ENCODE peak calls at places on chromosomes 2 and 18, in ten cellular contexts. One of them, this sample, is unnamed.
A peak's percentile ranks its signal among the peaks of the same experiment; 100 is the strongest.

GRCh38 chr18:12271376-12272235 is 17.4 kb downstream of the CIDEA start:
- DNase-seq in fibroblast of lung: peak; percentile 73
- DNase-seq in hepatocyte: peak; percentile 91
- DNase-seq in astrocyte of the spinal cord: peak; percentile 88
- DNase-seq in upper lobe of right lung: peak; percentile 85
- DNase-seq in GM23338: peak; percentile 91
- DNase-seq in CD8-positive, alpha-beta T cell: peak; percentile 41
- DNase-seq in spleen: no peak
- DNase-seq in HFF-Myc: no peak
- DNase-seq in transverse colon: peak; percentile 82
- DNase-seq in this sample: peak; percentile 88

GRCh38 chr2:5121677-5122076 is 570.5 kb upstream of the SOX11 start:
- DNase-seq in hepatocyte: peak; percentile 52
- DNase-seq in HFF-Myc: no peak
- DNase-seq in upper lobe of right lung: no peak
- DNase-seq in transverse colon: no peak
- DNase-seq in CD8-positive, alpha-beta T cell: no peak
- DNase-seq in astrocyte of the spinal cord: no peak
- DNase-seq in fibroblast of lung: no peak
- DNase-seq in GM23338: peak; percentile 23
- DNase-seq in spleen: no peak
- DNase-seq in this sample: peak; percentile 39

GRCh38 chr18:48790226-48790863 is 160.4 kb downstream of the SMAD7 start:
- DNase-seq in transverse colon: no peak
- DNase-seq in spleen: peak; percentile 77
- DNase-seq in upper lobe of right lung: peak; percentile 91
- DNase-seq in fibroblast of lung: no peak
- DNase-seq in HFF-Myc: no peak
- DNase-seq in GM23338: no peak
- DNase-seq in hepatocyte: no peak
- DNase-seq in CD8-positive, alpha-beta T cell: no peak
- DNase-seq in astrocyte of the spinal cord: peak; percentile 79
- DNase-seq in this sample: no peak

GRCh38 chr2:60880988-60881932 is at the start of gene REL:
- DNase-seq in GM23338: peak; percentile 95
- DNase-seq in hepatocyte: peak; percentile 97
- DNase-seq in HFF-Myc: peak; percentile 52
- DNase-seq in fibroblast of lung: peak; percentile 90
- DNase-seq in upper lobe of right lung: peak; percentile 97
- DNase-seq in CD8-positive, alpha-beta T cell: peak; percentile 86
- DNase-seq in astrocyte of the spinal cord: peak; percentile 90
- DNase-seq in spleen: peak; percentile 99
- DNase-seq in transverse colon: peak; percentile 95
- DNase-seq in this sample: peak; percentile 92

GRCh38 chr2:60958800-60959199 is 58.7 kb upstream of the PEX13 start:
- DNase-seq in CD8-positive, alpha-beta T cell: no peak
- DNase-seq in astrocyte of the spinal cord: peak; percentile 58
- DNase-seq in GM23338: no peak
- DNase-seq in spleen: no peak
- DNase-seq in hepatocyte: peak; percentile 12
- DNase-seq in upper lobe of right lung: no peak
- DNase-seq in transverse colon: no peak
- DNase-seq in fibroblast of lung: peak; percentile 74
- DNase-seq in HFF-Myc: no peak
- DNase-seq in this sample: no peak

GRCh38 chr2:85481818-85482777 is 56.9 kb upstream of the MAT2A start:
- DNase-seq in upper lobe of right lung: no peak
- DNase-seq in astrocyte of the spinal cord: no peak
- DNase-seq in spleen: no peak
- DNase-seq in HFF-Myc: no peak
- DNase-seq in transverse colon: no peak
- DNase-seq in hepatocyte: no peak
- DNase-seq in CD8-positive, alpha-beta T cell: no peak
- DNase-seq in fibroblast of lung: no peak
- DNase-seq in GM23338: no peak
- DNase-seq in this sample: no peak

GRCh38 chr2:207176245-207176644 is 10.5 kb upstream of the KLF7 start:
- DNase-seq in astrocyte of the spinal cord: no peak
- DNase-seq in hepatocyte: no peak
- DNase-seq in CD8-positive, alpha-beta T cell: no peak
- DNase-seq in transverse colon: no peak
- DNase-seq in HFF-Myc: no peak
- DNase-seq in spleen: no peak
- DNase-seq in GM23338: no peak
- DNase-seq in upper lobe of right lung: no peak
- DNase-seq in fibroblast of lung: no peak
- DNase-seq in this sample: no peak

GRCh38 chr2:195710407-195710806 is 53.4 kb downstream of the SLC39A10 start:
- DNase-seq in fibroblast of lung: peak; percentile 75
- DNase-seq in transverse colon: no peak
- DNase-seq in upper lobe of right lung: no peak
- DNase-seq in CD8-positive, alpha-beta T cell: no peak
- DNase-seq in HFF-Myc: peak; percentile 26
- DNase-seq in astrocyte of the spinal cord: peak; percentile 64
- DNase-seq in spleen: no peak
- DNase-seq in GM23338: no peak
- DNase-seq in hepatocyte: no peak
- DNase-seq in this sample: no peak

GRCh38 chr2:200966770-200967169 is 3.3 kb upstream of the ORC2 start:
- DNase-seq in upper lobe of right lung: no peak
- DNase-seq in CD8-positive, alpha-beta T cell: no peak
- DNase-seq in spleen: no peak
- DNase-seq in hepatocyte: no peak
- DNase-seq in transverse colon: no peak
- DNase-seq in astrocyte of the spinal cord: peak; percentile 80
- DNase-seq in fibroblast of lung: peak; percentile 72
- DNase-seq in HFF-Myc: peak; percentile 45
- DNase-seq in GM23338: no peak
- DNase-seq in this sample: no peak

GRCh38 chr2:200963129-200963917 is at the start of gene ORC2:
- DNase-seq in hepatocyte: peak; percentile 98
- DNase-seq in astrocyte of the spinal cord: peak; percentile 96
- DNase-seq in transverse colon: peak; percentile 96
- DNase-seq in CD8-positive, alpha-beta T cell: peak; percentile 93
- DNase-seq in HFF-Myc: peak; percentile 80
- DNase-seq in upper lobe of right lung: peak; percentile 96
- DNase-seq in spleen: peak; percentile 94
- DNase-seq in GM23338: peak; percentile 97
- DNase-seq in fibroblast of lung: peak; percentile 94
- DNase-seq in this sample: peak; percentile 96

GRCh38 chr2:200962821-200963128 is 685 bp downstream of the ORC2 start:
- DNase-seq in astrocyte of the spinal cord: no peak
- DNase-seq in upper lobe of right lung: no peak
- DNase-seq in fibroblast of lung: no peak
- DNase-seq in CD8-positive, alpha-beta T cell: no peak
- DNase-seq in hepatocyte: no peak
- DNase-seq in GM23338: no peak
- DNase-seq in HFF-Myc: no peak
- DNase-seq in spleen: no peak
- DNase-seq in transverse colon: no peak
- DNase-seq in this sample: no peak

GRCh38 chr2:200968162-200968561 is 4.7 kb upstream of the ORC2 start:
- DNase-seq in transverse colon: peak; percentile 23
- DNase-seq in fibroblast of lung: no peak
- DNase-seq in HFF-Myc: no peak
- DNase-seq in GM23338: no peak
- DNase-seq in upper lobe of right lung: no peak
- DNase-seq in astrocyte of the spinal cord: no peak
- DNase-seq in spleen: no peak
- DNase-seq in CD8-positive, alpha-beta T cell: no peak
- DNase-seq in hepatocyte: no peak
- DNase-seq in this sample: no peak

GRCh38 chr2:200964498-200964897 is 1.0 kb upstream of the ORC2 start:
- DNase-seq in fibroblast of lung: no peak
- DNase-seq in transverse colon: no peak
- DNase-seq in upper lobe of right lung: no peak
- DNase-seq in hepatocyte: no peak
- DNase-seq in astrocyte of the spinal cord: no peak
- DNase-seq in HFF-Myc: no peak
- DNase-seq in spleen: no peak
- DNase-seq in GM23338: no peak
- DNase-seq in CD8-positive, alpha-beta T cell: no peak
- DNase-seq in this sample: no peak
- H3K4me3 ChIP-seq in fibroblast of lung: peak overlapping the region; percentile 89
- H3K4me3 ChIP-seq in transverse colon: peak overlapping the region; percentile 53
- H3K4me3 ChIP-seq in upper lobe of right lung: peak overlapping the region; percentile 86
- H3K4me3 ChIP-seq in hepatocyte: peak overlapping the region; percentile 74
- H3K4me3 ChIP-seq in astrocyte of the spinal cord: peak overlapping the region; percentile 84
- H3K4me3 ChIP-seq in HFF-Myc: peak overlapping the region; percentile 92
- H3K4me3 ChIP-seq in spleen: peak overlapping the region; percentile 95
- H3K4me3 ChIP-seq in GM23338: peak overlapping the region; percentile 92
- H3K4me3 ChIP-seq in CD8-positive, alpha-beta T cell: peak overlapping the region; percentile 70
- H3K4me3 ChIP-seq in this sample: peak overlapping the region; percentile 64

DNA sequence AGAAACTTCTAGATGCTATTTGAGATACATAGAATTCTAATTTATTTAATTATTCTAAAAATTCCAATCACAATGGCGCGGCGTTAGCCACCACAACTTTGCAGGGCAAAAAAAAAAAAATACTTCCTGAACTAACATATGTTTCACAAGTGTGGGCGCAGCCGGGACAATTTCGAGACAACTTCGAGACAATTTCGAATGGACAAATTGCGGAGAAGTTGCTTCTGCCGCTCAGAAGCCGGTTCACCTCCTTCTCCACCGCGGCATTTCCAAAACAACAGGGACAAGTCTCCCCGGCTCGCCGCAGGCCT is 843 bp downstream of the PAX3 start:
- DNase-seq in fibroblast of lung: no peak
- DNase-seq in GM23338: no peak
- DNase-seq in HFF-Myc: no peak
- DNase-seq in astrocyte of the spinal cord: no peak
- DNase-seq in CD8-positive, alpha-beta T cell: no peak
- DNase-seq in upper lobe of right lung: no peak
- DNase-seq in spleen: no peak
- DNase-seq in hepatocyte: no peak
- DNase-seq in transverse colon: no peak
- DNase-seq in this sample: no peak
- H3K4me3 ChIP-seq in fibroblast of lung: no peak overlapping the region
- H3K4me3 ChIP-seq in GM23338: peak overlapping the region; percentile 53
- H3K4me3 ChIP-seq in HFF-Myc: peak overlapping the region; percentile 53
- H3K4me3 ChIP-seq in astrocyte of the spinal cord: peak overlapping the region; percentile 74
- H3K4me3 ChIP-seq in CD8-positive, alpha-beta T cell: no peak overlapping the region
- H3K4me3 ChIP-seq in upper lobe of right lung: no peak overlapping the region
- H3K4me3 ChIP-seq in spleen: no peak overlapping the region
- H3K4me3 ChIP-seq in hepatocyte: no peak overlapping the region
- H3K4me3 ChIP-seq in transverse colon: no peak overlapping the region
- H3K4me3 ChIP-seq in this sample: no peak overlapping the region

GRCh38 chr2:211161236-211161635 is 604.8 kb downstream of the CPS1 start:
- DNase-seq in transverse colon: no peak
- DNase-seq in GM23338: no peak
- DNase-seq in astrocyte of the spinal cord: peak; percentile 10
- DNase-seq in fibroblast of lung: peak; percentile 27
- DNase-seq in CD8-positive, alpha-beta T cell: no peak
- DNase-seq in upper lobe of right lung: no peak
- DNase-seq in spleen: no peak
- DNase-seq in hepatocyte: no peak
- DNase-seq in HFF-Myc: no peak
- DNase-seq in this sample: no peak

GRCh38 chr2:211157856-211158463 is 601.6 kb downstream of the CPS1 start:
- DNase-seq in fibroblast of lung: peak; percentile 50
- DNase-seq in CD8-positive, alpha-beta T cell: peak; percentile 69
- DNase-seq in astrocyte of the spinal cord: peak; percentile 61
- DNase-seq in spleen: peak; percentile 81
- DNase-seq in hepatocyte: peak; percentile 88
- DNase-seq in upper lobe of right lung: peak; percentile 78
- DNase-seq in HFF-Myc: peak; percentile 15
- DNase-seq in transverse colon: peak; percentile 73
- DNase-seq in GM23338: peak; percentile 88
- DNase-seq in this sample: peak; percentile 71

GRCh38 chr2:211157211-211157610 is 600.8 kb downstream of the CPS1 start:
- DNase-seq in astrocyte of the spinal cord: peak; percentile 30
- DNase-seq in hepatocyte: no peak
- DNase-seq in GM23338: no peak
- DNase-seq in HFF-Myc: no peak
- DNase-seq in upper lobe of right lung: no peak
- DNase-seq in CD8-positive, alpha-beta T cell: no peak
- DNase-seq in spleen: no peak
- DNase-seq in transverse colon: no peak
- DNase-seq in fibroblast of lung: peak; percentile 58
- DNase-seq in this sample: no peak

DNA sequence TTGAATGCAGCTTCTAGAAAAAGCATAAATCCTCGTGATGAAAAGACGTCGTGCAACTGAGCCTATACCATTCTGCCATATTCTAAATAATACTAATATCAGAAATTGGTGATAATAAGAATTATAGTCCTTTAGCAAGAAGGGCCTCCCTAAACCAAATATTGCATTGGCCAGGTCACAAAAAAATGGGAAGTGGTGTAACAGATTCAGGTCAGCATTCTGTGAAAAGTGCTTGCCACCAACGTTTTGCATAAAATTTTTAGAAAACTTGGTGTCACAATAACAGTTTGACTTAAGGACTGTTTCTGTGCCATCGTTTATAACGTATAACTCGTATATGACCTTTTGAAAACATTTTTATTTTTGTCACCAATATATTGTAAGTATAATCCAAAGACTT is 603.6 kb downstream of the CPS1 start:
- DNase-seq in upper lobe of right lung: no peak
- DNase-seq in CD8-positive, alpha-beta T cell: no peak
- DNase-seq in astrocyte of the spinal cord: no peak
- DNase-seq in transverse colon: no peak
- DNase-seq in HFF-Myc: no peak
- DNase-seq in fibroblast of lung: no peak
- DNase-seq in GM23338: no peak
- DNase-seq in hepatocyte: no peak
- DNase-seq in spleen: no peak
- DNase-seq in this sample: no peak
- H3K4me3 ChIP-seq in upper lobe of right lung: no peak overlapping the region
- H3K4me3 ChIP-seq in CD8-positive, alpha-beta T cell: no peak overlapping the region
- H3K4me3 ChIP-seq in astrocyte of the spinal cord: no peak overlapping the region
- H3K4me3 ChIP-seq in transverse colon: no peak overlapping the region
- H3K4me3 ChIP-seq in HFF-Myc: no peak overlapping the region
- H3K4me3 ChIP-seq in fibroblast of lung: no peak overlapping the region
- H3K4me3 ChIP-seq in GM23338: no peak overlapping the region
- H3K4me3 ChIP-seq in hepatocyte: no peak overlapping the region
- H3K4me3 ChIP-seq in spleen: no peak overlapping the region
- H3K4me3 ChIP-seq in this sample: no peak overlapping the region

GRCh38 chr2:159860611-159861010 is 62.6 kb upstream of the CD302 start:
- DNase-seq in astrocyte of the spinal cord: no peak
- DNase-seq in fibroblast of lung: no peak
- DNase-seq in GM23338: no peak
- DNase-seq in HFF-Myc: no peak
- DNase-seq in CD8-positive, alpha-beta T cell: no peak
- DNase-seq in upper lobe of right lung: no peak
- DNase-seq in transverse colon: no peak
- DNase-seq in spleen: no peak
- DNase-seq in hepatocyte: no peak
- DNase-seq in this sample: no peak

GRCh38 chr2:159856760-159857159 is 58.8 kb upstream of the CD302 start:
- DNase-seq in GM23338: peak; percentile 59
- DNase-seq in fibroblast of lung: no peak
- DNase-seq in CD8-positive, alpha-beta T cell: no peak
- DNase-seq in astrocyte of the spinal cord: no peak
- DNase-seq in HFF-Myc: no peak
- DNase-seq in transverse colon: no peak
- DNase-seq in hepatocyte: no peak
- DNase-seq in spleen: no peak
- DNase-seq in upper lobe of right lung: no peak
- DNase-seq in this sample: no peak

GRCh38 chr2:159863761-159864160 is 65.8 kb upstream of the CD302 start:
- DNase-seq in CD8-positive, alpha-beta T cell: no peak
- DNase-seq in hepatocyte: no peak
- DNase-seq in transverse colon: no peak
- DNase-seq in HFF-Myc: no peak
- DNase-seq in upper lobe of right lung: no peak
- DNase-seq in astrocyte of the spinal cord: no peak
- DNase-seq in spleen: no peak
- DNase-seq in fibroblast of lung: no peak
- DNase-seq in GM23338: no peak
- DNase-seq in this sample: no peak

GRCh38 chr2:159855153-159856140 is 57.4 kb upstream of the CD302 start:
- DNase-seq in hepatocyte: no peak
- DNase-seq in CD8-positive, alpha-beta T cell: no peak
- DNase-seq in spleen: peak; percentile 75
- DNase-seq in upper lobe of right lung: no peak
- DNase-seq in fibroblast of lung: peak; percentile 9
- DNase-seq in transverse colon: no peak
- DNase-seq in HFF-Myc: no peak
- DNase-seq in astrocyte of the spinal cord: peak; percentile 18
- DNase-seq in GM23338: no peak
- DNase-seq in this sample: no peak

DNA sequence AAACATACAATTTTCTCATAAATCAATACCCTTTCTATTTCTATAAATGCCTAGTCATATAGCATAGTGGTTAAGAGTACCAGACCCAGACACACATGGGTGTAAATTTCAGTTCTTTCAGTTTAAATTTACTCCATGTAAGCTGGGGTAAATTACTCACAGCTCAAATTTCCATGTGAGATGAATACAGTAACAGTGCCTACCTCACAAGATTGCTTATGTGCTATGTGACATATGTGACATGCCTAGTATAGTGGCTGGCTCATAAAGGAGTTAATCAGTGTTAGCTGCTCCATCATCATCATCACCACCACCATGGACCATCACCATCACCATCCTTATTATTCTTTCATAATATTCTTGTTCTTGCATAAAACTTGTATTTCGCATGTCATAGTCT is 61.6 kb upstream of the CD302 start:
- DNase-seq in upper lobe of right lung: no peak
- DNase-seq in fibroblast of lung: no peak
- DNase-seq in hepatocyte: no peak
- DNase-seq in spleen: no peak
- DNase-seq in GM23338: no peak
- DNase-seq in transverse colon: no peak
- DNase-seq in HFF-Myc: no peak
- DNase-seq in astrocyte of the spinal cord: no peak
- DNase-seq in CD8-positive, alpha-beta T cell: no peak
- DNase-seq in this sample: no peak
- H3K4me3 ChIP-seq in upper lobe of right lung: no peak overlapping the region
- H3K4me3 ChIP-seq in fibroblast of lung: no peak overlapping the region
- H3K4me3 ChIP-seq in hepatocyte: no peak overlapping the region
- H3K4me3 ChIP-seq in spleen: no peak overlapping the region
- H3K4me3 ChIP-seq in GM23338: no peak overlapping the region
- H3K4me3 ChIP-seq in transverse colon: no peak overlapping the region
- H3K4me3 ChIP-seq in HFF-Myc: no peak overlapping the region
- H3K4me3 ChIP-seq in astrocyte of the spinal cord: no peak overlapping the region
- H3K4me3 ChIP-seq in CD8-positive, alpha-beta T cell: no peak overlapping the region
- H3K4me3 ChIP-seq in this sample: no peak overlapping the region